ENCODE peak calls at places on chromosomes 1 and 21, in four cellular contexts. A, S, P and M are unnamed samples.
A peak's percentile ranks its signal among the peaks of the same experiment; 100 is the strongest.

GRCh38 chr1:13540871-13541270 is 27.1 kb upstream of the LRRC38 start:
- DNase-seq in S (no peak), P (no peak), A (no peak), M (no peak)

GRCh38 chr1:56709269-56709880 is 64.3 kb downstream of the PRKAA2 start:
- DNase-seq in A (peak; percentile 68), S (no peak), P (no peak), M (no peak)

GRCh38 chr1:241926141-241926540 is 31.4 kb upstream of the BECN2 start:
- DNase-seq in P (no peak), S (no peak), A (no peak), M (no peak)

GRCh38 chr1:204280099-204280498 is 66.3 kb upstream of the GOLT1A start:
- DNase-seq in P (no peak), S (no peak), A (no peak), M (no peak)

GRCh38 chr21:41622831-41623548 is 115.0 kb upstream of the TMPRSS2 start:
- DNase-seq in P (no peak), S (no peak), A (no peak), M (no peak)

GRCh38 chr1:15027515-15027948 is 126.0 kb upstream of the TMEM51 start:
- DNase-seq in A (peak; percentile 28), P (no peak), S (peak; percentile 70), M (peak; percentile 86)

GRCh38 chr1:209704584-209704983 is at the start of gene HSD11B1:
- DNase-seq in S (no peak), A (no peak), P (no peak), M (no peak)

GRCh38 chr1:168360151-168360550 is 79.5 kb downstream of the TBX19 start:
- DNase-seq in A (no peak), P (no peak), S (peak; percentile 84), M (no peak)

GRCh38 chr1:21325731-21326387 is 35.6 kb upstream of the ECE1 start:
- DNase-seq in A (no peak), P (no peak), S (no peak), M (no peak)

GRCh38 chr21:44711327-44712202 is at the start of gene TSPEAR:
- DNase-seq in S (no peak), P (no peak), A (peak; percentile 76), M (no peak)

GRCh38 chr1:56360021-56360420 is 219.3 kb downstream of the PLPP3 start:
- DNase-seq in P (no peak), S (no peak), A (no peak), M (no peak)

GRCh38 chr1:53895421-53895820 is 1.4 kb downstream of the DIO1 start:
- DNase-seq in S (no peak), A (no peak), P (no peak), M (no peak)

GRCh38 chr1:77398115-77398514 is 116.3 kb downstream of the AK5 start:
- DNase-seq in S (no peak), A (peak; percentile 33), P (no peak), M (no peak)